ENCODE peak calls at places on chromosomes 2 and 18, in seven cellular contexts. U is H1, Y is GM12891, H is HepG2, F is GM12878, C is K562, D is SK-N-SH. L is an unnamed sample.

GRCh38 chr2:56100791-56101312 is 82.9 kb upstream of the CCDC85A start:
- DNase-seq in H (no peak), Y (no peak), D (no peak), C (no peak), U (no peak), F (no peak), L (no peak)

GRCh38 chr2:208192611-208193248 is 2.9 kb upstream of the C2orf80 start:
- DNase-seq in C (no peak), H (no peak), Y (no peak), U (no peak), D (no peak), F (no peak), L (no peak)

GRCh38 chr2:236711440-236711839 is 141.8 kb downstream of the ACKR3 start:
- DNase-seq in F (no peak), C (no peak), Y (no peak), H (no peak), U (no peak), D (no peak), L (no peak)

GRCh38 chr2:182891611-182892010 is 25.2 kb upstream of the FRZB start:
- DNase-seq in U (no peak), D (no peak), F (no peak), Y (no peak), C (no peak), H (no peak), L (no peak)

GRCh38 chr2:220899492-220899891 is 672.6 kb downstream of the EPHA4 start:
- DNase-seq in F (no peak), Y (no peak), D (no peak), H (no peak), C (no peak), U (no peak), L (no peak)

GRCh38 chr2:147442766-147443165 is 402.1 kb upstream of the ACVR2A start:
- DNase-seq in U (no peak), H (no peak), F (no peak), D (no peak), C (no peak), Y (no peak), L (no peak)

GRCh38 chr2:217038001-217038400 is 178.1 kb upstream of the TNP1 start:
- DNase-seq in H (no peak), U (no peak), Y (no peak), D (no peak), F (no peak), C (no peak), L (no peak)

GRCh38 chr18:24214913-24215312 is 76.1 kb downstream of the CABYR start:
- DNase-seq in F (no peak), Y (no peak), D (no peak), H (no peak), U (no peak), C (no peak), L (no peak)

GRCh38 chr2:72211777-72212515 is 64.3 kb upstream of the CYP26B1 start:
- DNase-seq in C (no peak), H (no peak), D (no peak), Y (no peak), F (no peak), U (no peak), L (no peak)

GRCh38 chr2:60634443-60634842 is 81.0 kb upstream of the BCL11A start:
- DNase-seq in H (no peak), C (no peak), U (no peak), D (no peak), F (no peak), Y (no peak), L (no peak)

GRCh38 chr2:201642086-201642578 is 1.2 kb downstream of the TMEM237 start:
- DNase-seq in H (no peak), C (no peak), Y (no peak), F (peak; percentile 27), D (no peak), U (no peak), L (no peak)

GRCh38 chr18:8661754-8662573 is 43.4 kb upstream of the MTCL1 start:
- DNase-seq in F (no peak), C (no peak), Y (no peak), H (no peak), D (peak; percentile 60), U (peak; percentile 72), L (no peak)

GRCh38 chr2:97995026-97995733 is 568 bp downstream of the TMEM131 start:
- DNase-seq in D (peak; percentile 88), H (peak; percentile 30), F (peak; percentile 70), C (peak; percentile 75), U (peak; percentile 75), Y (peak; percentile 50), L (peak; percentile 49)

GRCh38 chr2:227376911-227377396 is 2.2 kb downstream of the TM4SF20 start:
- DNase-seq in C (no peak), D (no peak), U (no peak), H (no peak), F (no peak), Y (no peak), L (no peak)

GRCh38 chr2:27489118-27489497 is 435 bp downstream of the IFT172 start:
- DNase-seq in F (no peak), D (peak; percentile 36), C (no peak), Y (no peak), U (no peak), H (peak; percentile 44), L (no peak)

GRCh38 chr2:149068996-149069888 is 30.7 kb downstream of the LYPD6B start:
- DNase-seq in F (no peak), D (no peak), Y (no peak), C (no peak), H (no peak), U (no peak), L (no peak)

GRCh38 chr2:216082388-216082733 is 642 bp downstream of the TMEM169 start:
- DNase-seq in U (no peak), C (no peak), D (peak; percentile 45), F (no peak), H (no peak), Y (no peak), L (no peak)

GRCh38 chr2:181036848-181037603 is 56.6 kb downstream of the UBE2E3 start:
- DNase-seq in H (no peak), D (no peak), Y (no peak), U (no peak), C (no peak), F (no peak), L (no peak)

GRCh38 chr2:113175101-113175628 is 1.4 kb downstream of the PSD4 start:
- DNase-seq in F (peak; percentile 87), U (no peak), Y (peak; percentile 75), C (no peak), H (no peak), D (no peak), L (peak; percentile 85)

GRCh38 chr2:47313141-47313691 is 89.7 kb upstream of the MSH2 start:
- DNase-seq in D (no peak), F (no peak), H (peak; percentile 92), U (no peak), C (peak; percentile 50), Y (no peak), L (no peak)

GRCh38 chr18:13524824-13525223 is 201.5 kb downstream of the FAM210A start:
- DNase-seq in U (no peak), Y (no peak), F (no peak), H (no peak), C (no peak), D (no peak), L (no peak)

GRCh38 chr18:77208969-77209368 is 40.7 kb upstream of the GALR1 start:
- DNase-seq in F (peak; percentile 34), C (no peak), D (no peak), U (no peak), H (no peak), Y (peak; percentile 53), L (peak; percentile 51)

GRCh38 chr2:233092446-233093438 is 32.6 kb downstream of the INPP5D start:
- DNase-seq in Y (no peak), C (no peak), U (no peak), F (no peak), D (no peak), H (no peak), L (no peak)

DNA sequence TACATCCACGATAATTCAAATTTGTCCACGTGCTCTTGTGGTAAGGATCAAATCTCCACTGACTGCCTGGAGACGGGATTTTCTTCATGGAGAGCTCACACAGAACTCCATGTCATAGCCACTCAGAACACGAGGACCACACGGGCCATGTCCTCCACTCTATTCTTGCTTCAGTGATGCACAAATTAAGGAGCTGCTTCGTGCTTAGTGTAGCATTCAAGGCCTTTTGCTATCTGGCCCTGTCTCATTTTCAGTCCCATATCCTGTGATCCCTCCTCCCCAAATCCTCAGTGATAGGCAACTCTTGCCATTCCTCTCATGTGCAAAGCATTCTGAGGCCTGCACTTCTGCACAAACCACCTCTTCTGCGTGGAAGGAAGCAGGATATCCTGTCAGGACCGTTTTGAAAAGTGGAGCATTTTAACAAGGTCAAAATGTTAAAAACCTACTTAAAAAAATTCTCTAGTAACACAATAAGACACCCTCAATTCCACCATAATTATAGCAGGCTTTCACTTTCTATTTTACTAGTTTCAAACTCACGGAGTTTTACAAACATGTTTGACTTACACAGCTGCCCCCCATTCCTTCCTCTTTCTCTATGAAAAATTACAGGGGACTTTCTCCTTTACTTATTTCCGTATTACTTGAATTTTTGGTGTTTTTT is 35.2 kb downstream of the ST3GAL5 start:
- DNase-seq in Y (no peak), D (no peak), F (peak; percentile 65), H (no peak), U (no peak), C (no peak), L (no peak)
- TF ChIP-seq TAF1 in Y (no peak), D (no peak), F (no peak), H (no peak), U (no peak), C (no peak), L (no peak)

GRCh38 chr2:20650412-20650879 is 452 bp downstream of the HS1BP3 start:
- DNase-seq in C (peak; percentile 33), Y (peak; percentile 42), D (peak; percentile 85), H (no peak), U (no peak), F (no peak), L (no peak)
- TF ChIP-seq TAF1 in C (no peak), Y (no peak), D (no peak), H (no peak), U (no peak), F (no peak), L (no peak)

GRCh38 chr2:37132914-37133313 is 23.9 kb downstream of the EIF2AK2 start:
- DNase-seq in H (no peak), D (no peak), F (no peak), Y (no peak), C (no peak), U (no peak), L (no peak)
- TF ChIP-seq TAF1 in H (no peak), D (no peak), F (no peak), Y (no peak), C (no peak), U (no peak), L (no peak)

DNA sequence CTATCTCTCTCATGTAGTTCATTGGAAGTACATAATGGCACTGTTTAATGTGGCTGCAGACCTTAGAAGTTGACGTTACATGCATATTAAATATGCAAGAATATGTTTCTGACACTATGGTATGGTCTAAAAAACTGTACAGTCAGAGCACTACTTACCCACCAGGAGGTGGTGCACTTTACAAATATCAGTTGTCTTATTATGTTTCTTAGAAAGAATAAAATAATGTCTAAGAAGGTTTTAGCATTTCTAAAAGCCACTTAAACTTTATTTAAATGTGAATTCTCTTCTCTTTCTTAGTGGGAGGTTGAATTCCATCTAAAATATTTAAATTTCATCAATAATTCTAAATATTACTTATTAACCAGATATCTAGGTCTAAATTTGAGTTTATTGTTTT is 4.3 kb downstream of the TMEFF2 start:
- DNase-seq in F (no peak), Y (no peak), U (no peak), D (peak; percentile 19), H (peak; percentile 20), C (no peak), L (no peak)
- TF ChIP-seq TAF1 in F (no peak), Y (no peak), U (no peak), D (no peak), H (no peak), C (no peak), L (no peak)

L was measured in GM12892.